ENCODE peak calls at places on chromosomes 5 and 9, in nine cellular contexts. T is NCI-H2171 treated with DMSO at 0.1 percent for 48 hours; M is WTC11; K is T-cell; O is H54; Y is GM10248; V is CD8-positive, alpha-beta T cell; J is NCI-H1105; R is dorsolateral prefrontal cortex. B is an unnamed sample.
A peak's percentile ranks its signal among the peaks of the same experiment; 100 is the strongest.

GRCh38 chr9:76603448-76603895 is 144.5 kb downstream of the GCNT1 start:
- DNase-seq in T (no peak), M (no peak), K (no peak), O (no peak), Y (no peak), V (no peak), J (no peak), R (no peak), B (no peak)

GRCh38 chr5:23257656-23258055 is 249.8 kb upstream of the PRDM9 start:
- DNase-seq in T (peak; percentile 9), M (no peak), K (no peak), O (peak; percentile 4), Y (no peak), V (no peak), J (no peak), R (no peak), B (no peak)

GRCh38 chr5:74631088-74631960 is 9.2 kb downstream of the ENC1 start:
- DNase-seq in T (no peak), M (no peak), K (no peak), O (no peak), Y (peak; percentile 68), V (peak; percentile 33), J (no peak), R (no peak), B (no peak)

GRCh38 chr9:12697719-12698118 is 4.5 kb downstream of the TYRP1 start:
- DNase-seq in T (no peak), M (no peak), K (no peak), O (no peak), Y (no peak), V (no peak), J (peak; percentile 23), R (no peak), B (no peak)

GRCh38 chr9:102950341-102950740 is 44.8 kb upstream of the CYLC2 start:
- DNase-seq in T (no peak), M (no peak), K (no peak), O (peak; percentile 1), Y (no peak), V (no peak), J (no peak), R (no peak), B (no peak)

GRCh38 chr5:67165524-67166459 is 30.8 kb downstream of the CD180 start:
- DNase-seq in T (no peak), M (peak; percentile 88), K (peak; percentile 75), O (no peak), Y (peak; percentile 89), V (peak; percentile 82), J (no peak), R (peak; percentile 84), B (no peak)

GRCh38 chr5:7855611-7856010 is 4.7 kb upstream of the CFAP90 start:
- DNase-seq in T (no peak), M (no peak), K (no peak), O (no peak), Y (no peak), V (no peak), J (no peak), R (no peak), B (no peak)

GRCh38 chr5:96807099-96807654 is 568 bp downstream of the ERAP1 start:
- DNase-seq in T (peak; percentile 9), M (no peak), K (peak; percentile 33), O (peak; percentile 70), Y (peak; percentile 66), V (no peak), J (peak; percentile 33), R (peak; percentile 68), B (no peak)

GRCh38 chr5:40052812-40053211 is 626.9 kb upstream of the PTGER4 start:
- DNase-seq in T (no peak), M (no peak), K (no peak), O (no peak), Y (no peak), V (no peak), J (no peak), R (no peak), B (no peak)

GRCh38 chr5:104189031-104189430 is 626.4 kb upstream of the NUDT12 start:
- DNase-seq in T (no peak), M (no peak), K (no peak), O (no peak), Y (no peak), V (no peak), J (no peak), R (no peak), B (no peak)

GRCh38 chr5:130708744-130709143 is 456.3 kb downstream of the HINT1 start:
- DNase-seq in T (no peak), M (no peak), K (no peak), O (no peak), Y (no peak), V (no peak), J (no peak), R (no peak), B (no peak)

GRCh38 chr9:125913551-125913950 is 166.4 kb downstream of the PBX3 start:
- DNase-seq in T (peak; percentile 46), M (no peak), K (no peak), O (no peak), Y (no peak), V (no peak), J (no peak), R (no peak), B (no peak)

GRCh38 chr5:179606071-179606909 is 17.2 kb downstream of the HNRNPH1 start:
- DNase-seq in T (peak; percentile 44), M (no peak), K (no peak), O (no peak), Y (no peak), V (no peak), J (no peak), R (peak; percentile 20), B (no peak)

GRCh38 chr5:59035681-59036080 is 452.8 kb downstream of the RAB3C start:
- DNase-seq in T (no peak), M (no peak), K (no peak), O (no peak), Y (no peak), V (no peak), J (no peak), R (no peak), B (no peak)

GRCh38 chr5:65835191-65835590 is 91.2 kb upstream of the ERBIN start:
- DNase-seq in T (no peak), M (no peak), K (no peak), O (no peak), Y (no peak), V (no peak), J (no peak), R (no peak), B (no peak)

GRCh38 chr5:58410441-58410840 is 49.4 kb downstream of the PLK2 start:
- DNase-seq in T (no peak), M (no peak), K (no peak), O (peak; percentile 6), Y (no peak), V (no peak), J (no peak), R (no peak), B (no peak)

GRCh38 chr5:96780626-96781025 is 27.1 kb downstream of the ERAP1 start:
- DNase-seq in T (no peak), M (no peak), K (no peak), O (no peak), Y (no peak), V (no peak), J (no peak), R (no peak), B (no peak)

GRCh38 chr9:35511453-35511852 is 21.5 kb downstream of the RUSC2 start:
- DNase-seq in T (no peak), M (no peak), K (no peak), O (no peak), Y (no peak), V (no peak), J (no peak), R (no peak), B (no peak)

GRCh38 chr9:36141761-36142160 is 5.2 kb downstream of the GLIPR2 start:
- DNase-seq in T (no peak), M (no peak), K (no peak), O (no peak), Y (no peak), V (no peak), J (no peak), R (no peak), B (no peak)

GRCh38 chr9:136416427-136416826 is 6.0 kb downstream of the PMPCA start:
- DNase-seq in T (no peak), M (no peak), K (no peak), O (no peak), Y (no peak), V (no peak), J (no peak), R (no peak), B (no peak)

GRCh38 chr9:81083062-81083461 is 606.3 kb downstream of the TLE1 start:
- DNase-seq in T (no peak), M (peak; percentile 15), K (no peak), O (peak; percentile 14), Y (no peak), V (no peak), J (no peak), R (no peak), B (no peak)

GRCh38 chr9:136603901-136604816 is 58.3 kb upstream of the NOTCH1 start:
- DNase-seq in T (no peak), M (no peak), K (no peak), O (no peak), Y (no peak), V (no peak), J (no peak), R (no peak), B (no peak)

GRCh38 chr5:16082053-16082452 is 97.5 kb downstream of the MARCHF11 start:
- DNase-seq in T (no peak), M (no peak), K (no peak), O (no peak), Y (no peak), V (no peak), J (no peak), R (no peak), B (no peak)

B was measured in NCI-H1694.